ENCODE peak calls at places on chromosome 5, in seven cellular contexts. O, V, R, B, E, J and Z are unnamed samples.

GRCh38 chr5:103487253-103487652 is 75.3 kb downstream of the NUDT12 start:
- DNase-seq in B (no peak), J (no peak), E (no peak), V (no peak), O (no peak), R (no peak), Z (no peak)

GRCh38 chr5:3958389-3958788 is 362.8 kb downstream of the IRX1 start:
- DNase-seq in V (no peak), O (no peak), J (no peak), R (no peak), B (no peak), E (no peak), Z (no peak)

GRCh38 chr5:61339764-61340163 is 7.7 kb downstream of the ZSWIM6 start:
- DNase-seq in O (no peak), R (no peak), V (no peak), J (no peak), E (no peak), B (no peak), Z (no peak)

GRCh38 chr5:113044776-113045175 is 68.2 kb downstream of the DCP2 start:
- DNase-seq in E (peak), R (no peak), B (no peak), O (no peak), V (no peak), J (no peak), Z (no peak)

GRCh38 chr5:102537011-102537410 is 38.2 kb upstream of the SLCO6A1 start:
- DNase-seq in E (no peak), O (no peak), J (no peak), B (no peak), V (no peak), R (no peak), Z (no peak)

GRCh38 chr5:146426853-146427618 is 20.1 kb upstream of the TCERG1 start:
- DNase-seq in B (no peak), O (no peak), E (no peak), R (peak), J (no peak), V (peak), Z (no peak)

GRCh38 chr5:58105836-58106235 is 354.1 kb downstream of the PLK2 start:
- DNase-seq in B (no peak), V (no peak), O (no peak), R (no peak), J (no peak), E (no peak), Z (no peak)

GRCh38 chr5:176994460-176995121 is 12.0 kb downstream of the UIMC1 start:
- DNase-seq in O (peak), R (no peak), V (peak), J (no peak), E (peak), B (no peak), Z (no peak)

GRCh38 chr5:127867006-127867788 is 164.0 kb downstream of the CCDC192 start:
- DNase-seq in B (no peak), V (no peak), O (no peak), E (no peak), R (no peak), J (no peak), Z (no peak)

GRCh38 chr5:179763215-179763945 is 30.4 kb upstream of the LTC4S start:
- DNase-seq in O (no peak), E (peak), B (peak), V (peak), J (peak), R (peak), Z (peak)

GRCh38 chr5:145471026-145471425 is 364.1 kb downstream of the PRELID2 start:
- DNase-seq in R (no peak), O (no peak), B (no peak), V (no peak), E (no peak), J (no peak), Z (no peak)

GRCh38 chr5:141084487-141084989 is 9.9 kb upstream of the PCDHB2 start:
- DNase-seq in R (peak), V (peak), B (no peak), E (no peak), O (no peak), J (no peak), Z (no peak)

GRCh38 chr5:135821061-135821781 is 13.2 kb upstream of the SLC25A48 start:
- DNase-seq in J (no peak), E (no peak), V (no peak), O (no peak), B (no peak), R (no peak), Z (no peak)

GRCh38 chr5:44619875-44620610 is 188.7 kb upstream of the MRPS30 start:
- DNase-seq in V (no peak), R (no peak), B (no peak), O (no peak), E (no peak), J (no peak), Z (no peak)

GRCh38 chr5:176543428-176544182 is 5.5 kb upstream of the CDHR2 start:
- DNase-seq in J (no peak), R (peak), E (peak), B (peak), V (peak), O (peak), Z (peak)

GRCh38 chr5:154892370-154892771 is 33.9 kb downstream of the CNOT8 start:
- DNase-seq in R (no peak), J (no peak), E (no peak), B (no peak), V (no peak), O (no peak), Z (no peak)

GRCh38 chr5:159444441-159445082 is 114.3 kb upstream of the IL12B start:
- DNase-seq in R (peak), J (no peak), E (no peak), B (no peak), V (peak), O (no peak), Z (peak)

GRCh38 chr5:95446009-95446408 is 54.8 kb downstream of the FAM81B start:
- DNase-seq in R (peak), O (no peak), E (no peak), B (no peak), J (peak), V (no peak), Z (peak)

GRCh38 chr5:97078958-97079357 is 63.5 kb downstream of the LIX1 start:
- DNase-seq in B (no peak), O (no peak), V (no peak), R (no peak), E (no peak), J (no peak), Z (no peak)

GRCh38 chr5:132303589-132303988 is 9.4 kb downstream of the SLC22A4 start:
- DNase-seq in J (no peak), O (no peak), E (no peak), R (no peak), B (no peak), V (no peak), Z (no peak)

GRCh38 chr5:56247596-56247995 is 14.5 kb upstream of the ANKRD55 start:
- DNase-seq in E (no peak), J (no peak), V (no peak), R (no peak), O (no peak), B (no peak), Z (no peak)

GRCh38 chr5:136055612-136056302 is 27.0 kb downstream of the TGFBI start:
- DNase-seq in J (no peak), V (no peak), B (no peak), E (no peak), R (no peak), O (no peak), Z (no peak)

GRCh38 chr5:158142182-158142581 is 283.2 kb upstream of the CLINT1 start:
- DNase-seq in B (no peak), R (no peak), E (no peak), O (no peak), J (no peak), V (no peak), Z (no peak)

GRCh38 chr5:135761746-135762145 is 72.7 kb upstream of the SLC25A48 start:
- DNase-seq in B (no peak), O (no peak), R (no peak), J (no peak), V (no peak), E (no peak), Z (no peak)

GRCh38 chr5:68722357-68722756 is 371.5 kb upstream of the SLC30A5 start:
- DNase-seq in B (no peak), V (no peak), O (no peak), J (no peak), E (no peak), R (no peak), Z (no peak)

GRCh38 chr5:97400537-97400936 is 217.5 kb upstream of the RIOK2 start:
- DNase-seq in O (no peak), E (no peak), V (no peak), J (no peak), R (no peak), B (no peak), Z (no peak)

GRCh38 chr5:16862777-16863176 is 73.3 kb downstream of the MYO10 start:
- DNase-seq in V (no peak), E (no peak), O (no peak), J (no peak), B (no peak), R (no peak), Z (no peak)

GRCh38 chr5:1723957-1724821 is 75.4 kb downstream of the MRPL36 start:
- DNase-seq in J (no peak), B (no peak), V (no peak), O (no peak), R (no peak), E (no peak), Z (no peak)

GRCh38 chr5:144028058-144028457 is 142.4 kb downstream of the YIPF5 start:
- DNase-seq in V (no peak), R (no peak), J (no peak), E (no peak), B (no peak), O (no peak), Z (no peak)

GRCh38 chr5:34771076-34771475 is 67.9 kb upstream of the TTC23L start:
- DNase-seq in B (no peak), O (no peak), V (no peak), J (no peak), E (no peak), R (no peak), Z (no peak)